ENCODE peak calls at places on chromosomes 3 and 15, in seven cellular contexts. Q is SK-N-SH, V is GM23338, L is transverse colon, F is stomach, J is K562, M is breast epithelium. Z is an unnamed sample.

GRCh38 chr3:176430244-176430893 is 766.9 kb downstream of the TBL1XR1 start:
- DNase-seq in Q (peak; percentile 39), M (no peak), J (peak; percentile 6), V (peak; percentile 68), L (no peak), F (no peak), Z (no peak)

GRCh38 chr3:78659386-78659987 is 1108.3 kb downstream of the ROBO1 start:
- DNase-seq in Q (peak; percentile 21), J (peak; percentile 12), L (peak; percentile 17), M (no peak), V (peak; percentile 60), F (peak; percentile 41), Z (no peak)

GRCh38 chr15:73927476-73928240 is 1.4 kb downstream of the LOXL1 start:
- DNase-seq in M (peak; percentile 63), J (peak; percentile 73), V (peak; percentile 81), Q (peak; percentile 73), F (peak; percentile 82), L (peak; percentile 70), Z (no peak)

GRCh38 chr15:63973212-63974009 is 72.9 kb downstream of the DAPK2 start:
- DNase-seq in J (no peak), L (no peak), F (no peak), Q (no peak), V (no peak), M (no peak), Z (no peak)

GRCh38 chr3:11803977-11804903 is 42.4 kb downstream of the TAMM41 start:
- DNase-seq in Q (peak; percentile 57), F (peak; percentile 42), J (peak; percentile 77), M (no peak), V (peak; percentile 78), L (peak; percentile 26), Z (no peak)

GRCh38 chr15:98485451-98485850 is 162.9 kb upstream of the IGF1R start:
- DNase-seq in F (no peak), V (no peak), M (no peak), L (no peak), J (no peak), Q (no peak), Z (no peak)

GRCh38 chr3:64859625-64860590 is 172.1 kb upstream of the ADAMTS9 start:
- DNase-seq in L (no peak), M (no peak), F (no peak), Q (no peak), J (no peak), V (no peak), Z (no peak)

GRCh38 chr15:68312701-68313204 is 35.2 kb downstream of the FEM1B start:
- DNase-seq in J (no peak), V (no peak), F (no peak), L (no peak), Q (peak; percentile 9), M (peak; percentile 44), Z (peak; percentile 37)

GRCh38 chr15:62742409-62743171 is 300.0 kb upstream of the TPM1 start:
- DNase-seq in F (peak; percentile 53), M (no peak), J (peak; percentile 63), Q (peak; percentile 77), L (peak; percentile 45), V (peak; percentile 84), Z (peak; percentile 91)
- TF ChIP-seq POLR2AphosphoS5 in F (peak; percentile 32), M (peak; percentile 41), J (no peak), Q (no peak), L (peak; percentile 74), V (no peak), Z (peak; percentile 53)

GRCh38 chr15:31301687-31301990 is 25.0 kb upstream of the KLF13 start:
- DNase-seq in J (no peak), Q (no peak), L (no peak), F (no peak), V (no peak), M (no peak), Z (no peak)
- H3K4me1 ChIP-seq in J (peaks cover 11% of the 10 kb centered on the region), Q (no peaks in the 10 kb centered on the region), L (peaks cover 31% of the 10 kb centered on the region), F (peaks cover 48% of the 10 kb centered on the region), V (peaks cover 40% of the 10 kb centered on the region), M (no peaks in the 10 kb centered on the region), Z (peaks cover 58% of the 10 kb centered on the region)

GRCh38 chr15:90382305-90382704 is 5.7 kb upstream of the IQGAP1 start:
- DNase-seq in V (no peak), M (no peak), F (no peak), L (no peak), Q (no peak), J (no peak), Z (no peak)

GRCh38 chr15:90389513-90389912 is 1.5 kb downstream of the IQGAP1 start:
- DNase-seq in J (no peak), F (no peak), Q (no peak), L (no peak), M (no peak), V (no peak), Z (no peak)

GRCh38 chr15:90387534-90388461 is at the start of gene IQGAP1:
- DNase-seq in Q (peak; percentile 99), F (peak; percentile 98), L (peak; percentile 98), V (peak; percentile 97), J (peak; percentile 97), M (peak; percentile 98), Z (peak; percentile 98)

GRCh38 chr15:90388462-90389182 is 580 bp downstream of the IQGAP1 start:
- DNase-seq in L (peak; percentile 73), J (peak; percentile 80), Q (no peak), V (peak; percentile 60), M (peak; percentile 69), F (peak; percentile 58), Z (peak; percentile 90)

DNA sequence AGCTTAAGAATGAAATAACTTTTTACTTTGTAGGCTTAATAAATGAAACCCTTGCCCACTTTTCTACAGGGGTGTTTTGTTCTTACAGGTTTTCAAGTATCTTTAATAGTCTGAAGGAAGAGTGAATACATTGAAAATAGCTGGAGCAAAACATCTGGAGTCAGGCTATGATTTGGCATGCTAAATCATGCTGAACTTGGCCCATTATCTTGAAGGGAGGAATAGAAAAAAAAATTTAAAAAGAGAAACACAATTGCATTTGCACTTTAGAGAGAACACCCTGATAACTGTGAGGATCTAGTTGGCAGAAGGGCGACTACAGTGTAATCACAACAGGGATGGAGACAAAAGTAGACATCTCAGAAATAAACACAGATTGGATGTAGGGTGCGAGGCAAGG is 1.8 kb upstream of the IQGAP1 start:
- DNase-seq in L (no peak), V (no peak), F (no peak), M (no peak), Q (no peak), J (no peak), Z (no peak)
- H3K36me3 ChIP-seq in L (peaks cover 4% of the 10 kb centered on the region), V (no peaks in the 10 kb centered on the region), F (peaks cover 7% of the 10 kb centered on the region), M (no peaks in the 10 kb centered on the region), Q (peaks cover 6% of the 10 kb centered on the region), J (peaks cover 8% of the 10 kb centered on the region), Z (peaks cover 5% of the 10 kb centered on the region)

GRCh38 chr3:31066999-31067398 is 172.5 kb upstream of the GADL1 start:
- DNase-seq in J (no peak), F (no peak), Q (peak; percentile 4), L (no peak), M (no peak), V (no peak), Z (no peak)
- TF ChIP-seq POLR2AphosphoS5 in J (no peak), F (no peak), Q (no peak), L (no peak), M (no peak), V (no peak), Z (peak; percentile 25)

DNA sequence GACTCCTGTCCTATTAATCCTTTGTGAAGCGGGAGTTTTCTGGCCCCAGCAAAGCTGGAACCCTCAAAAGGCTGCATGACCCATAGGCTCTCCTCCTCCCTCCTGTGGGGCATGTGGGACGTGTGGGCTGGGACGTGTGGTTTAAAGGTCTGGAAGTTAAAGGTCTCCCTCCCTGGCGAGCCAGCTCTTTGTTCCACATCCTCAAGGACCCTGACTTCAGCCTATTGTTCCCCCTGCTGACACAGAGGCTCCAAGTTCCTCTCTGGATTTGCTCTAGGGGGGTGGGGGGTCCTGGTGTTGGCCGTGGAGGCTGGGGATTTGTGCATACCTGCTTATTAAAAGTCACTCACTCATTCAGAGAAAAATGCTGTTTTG is 44.2 kb downstream of the SMAD6 start:
- DNase-seq in L (no peak), V (no peak), Q (no peak), F (no peak), M (no peak), J (no peak), Z (no peak)
- H3K4me1 ChIP-seq in L (peaks cover 29% of the 10 kb centered on the region), V (peaks cover 67% of the 10 kb centered on the region), Q (peaks cover 49% of the 10 kb centered on the region), F (peaks cover 59% of the 10 kb centered on the region), M (peaks cover 6% of the 10 kb centered on the region), J (peaks cover 4% of the 10 kb centered on the region), Z (peaks cover 36% of the 10 kb centered on the region)

GRCh38 chr15:92922405-92923002 is 22.4 kb downstream of the CHD2 start:
- DNase-seq in V (no peak), M (no peak), Q (no peak), F (no peak), J (no peak), L (no peak), Z (no peak)
- H3K36me3 ChIP-seq in V (peaks cover 36% of the 10 kb centered on the region), M (no peaks in the 10 kb centered on the region), Q (peaks cover 59% of the 10 kb centered on the region), F (peaks cover 10% of the 10 kb centered on the region), J (peaks cover 90% of the 10 kb centered on the region), L (peaks cover 6% of the 10 kb centered on the region), Z (peaks cover 37% of the 10 kb centered on the region)

GRCh38 chr3:13318626-13319470 is 101.3 kb downstream of the NUP210 start:
- DNase-seq in Q (no peak), M (no peak), J (no peak), L (no peak), F (no peak), V (no peak), Z (no peak)

GRCh38 chr3:13316603-13317002 is 103.5 kb downstream of the NUP210 start:
- DNase-seq in J (no peak), Q (no peak), V (no peak), M (no peak), L (no peak), F (no peak), Z (no peak)

GRCh38 chr3:13314877-13315276 is 105.2 kb downstream of the NUP210 start:
- DNase-seq in L (no peak), M (no peak), V (no peak), Q (no peak), J (no peak), F (no peak), Z (no peak)

GRCh38 chr3:13319821-13320220 is 100.3 kb downstream of the NUP210 start:
- DNase-seq in Q (no peak), V (no peak), L (no peak), M (no peak), F (no peak), J (no peak), Z (no peak)

DNA sequence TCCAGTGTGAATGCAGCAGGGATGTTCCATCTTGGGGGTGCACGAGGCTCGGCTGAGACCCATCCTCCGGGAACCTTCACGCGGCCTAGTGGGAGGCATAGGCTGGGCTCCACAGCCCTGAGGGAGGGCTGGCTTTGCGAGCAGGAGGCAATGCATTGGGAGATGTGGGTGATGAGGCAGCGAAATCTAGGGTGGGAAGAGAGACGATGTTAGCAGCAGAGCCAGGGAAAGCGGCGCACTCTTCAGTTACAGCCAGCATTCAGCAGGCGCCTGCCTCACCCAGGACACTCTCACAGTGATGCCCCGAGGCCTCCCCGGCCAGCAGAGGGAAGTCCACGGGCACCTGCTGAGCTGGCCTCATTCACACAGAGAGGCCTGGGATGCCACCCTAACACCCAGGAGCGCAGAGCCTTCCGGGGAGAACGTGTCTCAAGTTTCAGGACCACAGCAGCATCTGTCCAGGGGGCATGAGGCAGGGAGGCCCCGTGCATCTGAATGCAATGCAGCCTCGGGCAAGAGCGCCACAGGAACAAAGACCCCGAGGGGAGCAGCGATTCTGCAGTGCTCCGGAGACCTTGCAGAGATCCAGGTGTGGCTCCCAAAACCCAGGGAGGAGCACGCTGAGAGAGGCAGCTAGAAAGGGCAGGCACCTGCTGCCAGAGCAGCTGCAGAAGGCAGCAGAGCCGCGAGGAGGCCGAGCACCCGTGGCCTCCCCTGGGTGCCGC is 102.4 kb downstream of the NUP210 start:
- DNase-seq in Q (no peak), F (no peak), J (no peak), V (no peak), L (no peak), M (no peak), Z (no peak)
- TF ChIP-seq POLR2AphosphoS5 in Q (no peak), F (no peak), J (no peak), V (no peak), L (no peak), M (no peak), Z (no peak)

GRCh38 chr15:80727196-80727595 is 32.1 kb downstream of the ABHD17C start:
- DNase-seq in M (no peak), J (no peak), Q (no peak), V (peak; percentile 44), F (no peak), L (no peak), Z (no peak)
- H3K4me1 ChIP-seq in M (no peaks in the 10 kb centered on the region), J (no peaks in the 10 kb centered on the region), Q (no peaks in the 10 kb centered on the region), V (no peaks in the 10 kb centered on the region), F (peaks cover 3% of the 10 kb centered on the region), L (peaks cover 3% of the 10 kb centered on the region), Z (no peaks in the 10 kb centered on the region)